ENCODE peak calls at places on chromosome 13, in seven cellular contexts. Z is endodermal cell, X is A673, T is pancreas, F is progenitor cell of endocrine pancreas, O is heart right ventricle, A is fibroblast of mammary gland. M is an unnamed sample.
A peak's percentile ranks its signal among the peaks of the same experiment; 100 is the strongest.

GRCh38 chr13:36154567-36155231 is 23.5 kb upstream of the DCLK1 start:
- DNase-seq in Z (peak; percentile 77), X (no peak), T (no peak), F (no peak), O (peak; percentile 7), A (no peak), M (no peak)

GRCh38 chr13:57408312-57408711 is 223.2 kb upstream of the PCDH17 start:
- DNase-seq in Z (no peak), X (peak; percentile 4), T (no peak), F (no peak), O (no peak), A (no peak), M (no peak)

GRCh38 chr13:27006519-27007161 is 165.0 kb downstream of the USP12 start:
- DNase-seq in Z (peak; percentile 77), X (peak; percentile 32), T (peak; percentile 33), F (peak; percentile 43), O (no peak), A (peak; percentile 32), M (no peak)

GRCh38 chr13:66950666-66951065 is 279.5 kb downstream of the PCDH9 start:
- DNase-seq in Z (no peak), X (no peak), T (no peak), F (no peak), O (no peak), A (no peak), M (no peak)

GRCh38 chr13:108086678-108087077 is 128.7 kb downstream of the LIG4 start:
- DNase-seq in Z (peak; percentile 75), X (peak; percentile 64), T (peak; percentile 16), F (no peak), O (no peak), A (no peak), M (peak; percentile 8)

GRCh38 chr13:111926501-111927180 is 140.3 kb upstream of the SOX1 start:
- DNase-seq in Z (peak; percentile 17), X (no peak), T (no peak), F (no peak), O (no peak), A (no peak), M (no peak)

GRCh38 chr13:27551563-27551962 is 68.8 kb downstream of the LNX2 start:
- DNase-seq in Z (no peak), X (no peak), T (no peak), F (no peak), O (no peak), A (no peak), M (no peak)

GRCh38 chr13:36862002-36862706 is 43.1 kb downstream of the RFXAP start:
- DNase-seq in Z (no peak), X (no peak), T (no peak), F (no peak), O (no peak), A (no peak), M (no peak)

GRCh38 chr13:96636310-96636709 is 358.0 kb downstream of the OXGR1 start:
- DNase-seq in Z (no peak), X (no peak), T (no peak), F (no peak), O (no peak), A (peak; percentile 60), M (no peak)

GRCh38 chr13:114140909-114141255 is 8.5 kb upstream of the RASA3 start:
- DNase-seq in Z (peak; percentile 45), X (no peak), T (no peak), F (no peak), O (no peak), A (no peak), M (no peak)

GRCh38 chr13:90445179-90445578 is 902.3 kb upstream of the MIR17HG start:
- DNase-seq in Z (peak; percentile 61), X (peak; percentile 68), T (no peak), F (no peak), O (no peak), A (peak; percentile 88), M (no peak)

GRCh38 chr13:30158774-30159445 is 148.4 kb downstream of the KATNAL1 start:
- DNase-seq in Z (no peak), X (peak; percentile 53), T (no peak), F (no peak), O (no peak), A (peak; percentile 91), M (no peak)

GRCh38 chr13:77031869-77032268 is 4.9 kb upstream of the FBXL3 start:
- DNase-seq in Z (no peak), X (no peak), T (no peak), F (no peak), O (no peak), A (no peak), M (no peak)

GRCh38 chr13:30615851-30616311 is 1.8 kb upstream of the USPL1 start:
- DNase-seq in Z (no peak), X (peak; percentile 65), T (no peak), F (no peak), O (no peak), A (peak; percentile 65), M (no peak)

GRCh38 chr13:106619688-106620555 is 52.0 kb upstream of the ARGLU1 start:
- DNase-seq in Z (peak; percentile 73), X (peak; percentile 78), T (no peak), F (no peak), O (peak; percentile 53), A (peak; percentile 73), M (peak; percentile 26)

GRCh38 chr13:52809310-52809769 is 39.1 kb downstream of the PCDH8 start:
- DNase-seq in Z (peak; percentile 93), X (peak; percentile 92), T (peak; percentile 50), F (peak; percentile 52), O (peak; percentile 76), A (peak; percentile 53), M (peak; percentile 78)

GRCh38 chr13:73293902-73294523 is 235.2 kb downstream of the KLF5 start:
- DNase-seq in Z (no peak), X (no peak), T (no peak), F (no peak), O (no peak), A (no peak), M (no peak)

GRCh38 chr13:67878376-67878775 is 648.2 kb upstream of the PCDH9 start:
- DNase-seq in Z (no peak), X (no peak), T (no peak), F (no peak), O (no peak), A (no peak), M (no peak)

GRCh38 chr13:67075239-67075638 is 154.9 kb downstream of the PCDH9 start:
- DNase-seq in Z (no peak), X (no peak), T (no peak), F (no peak), O (no peak), A (peak; percentile 45), M (no peak)

GRCh38 chr13:50596776-50597203 is 246.7 kb downstream of the DLEU7 start:
- DNase-seq in Z (no peak), X (no peak), T (no peak), F (no peak), O (no peak), A (no peak), M (no peak)

GRCh38 chr13:50596103-50596502 is 247.4 kb downstream of the DLEU7 start:
- DNase-seq in Z (no peak), X (no peak), T (no peak), F (no peak), O (no peak), A (no peak), M (no peak)

GRCh38 chr13:50593228-50593627 is 250.3 kb downstream of the DLEU7 start:
- DNase-seq in Z (no peak), X (no peak), T (no peak), F (no peak), O (no peak), A (no peak), M (no peak)

GRCh38 chr13:50592412-50593145 is 250.9 kb downstream of the DLEU7 start:
- DNase-seq in Z (no peak), X (peak; percentile 9), T (no peak), F (no peak), O (no peak), A (peak; percentile 86), M (no peak)

DNA sequence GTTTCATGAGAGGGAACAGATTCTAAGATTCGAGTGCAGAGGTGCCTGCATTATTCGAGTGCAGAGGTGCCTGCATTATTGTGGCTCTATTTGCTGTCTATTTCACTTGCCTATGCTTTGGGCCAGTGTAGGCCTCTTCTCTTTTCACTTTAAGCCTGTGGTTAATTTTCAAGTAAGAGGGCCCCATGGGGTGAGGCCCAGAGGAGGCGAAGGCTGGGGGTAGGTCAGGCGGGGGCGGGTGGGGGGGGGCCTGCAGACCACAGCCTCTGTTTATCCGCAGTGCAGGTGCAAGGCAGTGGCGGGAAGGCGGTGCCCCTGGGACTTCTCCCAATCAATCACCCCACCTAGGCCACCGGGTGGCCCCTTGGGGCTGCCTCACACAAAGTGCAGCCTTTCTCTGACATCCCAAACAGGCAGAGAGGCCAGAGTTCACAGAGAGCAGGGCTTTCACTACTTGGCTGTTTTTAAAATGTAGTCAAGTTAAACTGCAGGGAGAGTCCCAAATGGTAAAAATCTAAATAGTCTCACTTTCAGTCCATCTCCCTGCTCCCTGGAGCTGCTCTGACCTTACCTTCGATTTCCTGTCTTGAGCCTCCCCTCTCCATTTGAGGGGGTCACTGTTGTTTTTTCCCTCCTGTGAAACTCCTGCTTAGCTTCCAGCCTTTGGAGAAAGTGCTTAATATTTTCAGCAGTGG is 249.1 kb downstream of the DLEU7 start:
- DNase-seq in Z (peak; percentile 73), X (no peak), T (no peak), F (peak; percentile 20), O (no peak), A (no peak), M (no peak)
- TF ChIP-seq CTCF in Z (peak; percentile 35), X (no peak), T (no peak), F (no peak), O (no peak), A (no peak), M (no peak)

GRCh38 chr13:84645196-84646071 is 763.2 kb upstream of the SLITRK1 start:
- DNase-seq in Z (no peak), X (peak; percentile 33), T (no peak), F (no peak), O (no peak), A (peak; percentile 25), M (no peak)

DNA sequence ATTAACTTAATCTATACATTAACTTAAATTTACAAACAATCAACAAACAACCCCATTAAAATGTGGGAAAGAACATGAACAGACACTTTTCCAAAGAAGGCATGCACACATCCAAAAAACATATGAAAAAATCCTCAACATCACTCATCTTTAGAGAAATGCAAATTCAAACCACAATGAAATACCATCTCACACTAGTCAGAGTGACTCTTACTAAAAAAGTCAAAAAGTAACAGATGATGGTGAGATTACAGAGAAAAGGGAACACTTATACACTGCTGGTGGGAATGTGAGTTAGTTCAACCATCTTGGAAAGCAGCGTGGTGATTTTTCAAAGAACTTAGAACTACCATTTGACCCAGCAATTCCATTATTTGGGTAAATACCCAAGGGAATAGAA is 759.2 kb upstream of the SLITRK1 start:
- DNase-seq in Z (no peak), X (no peak), T (no peak), F (no peak), O (no peak), A (peak; percentile 54), M (no peak)
- TF ChIP-seq CTCF in Z (no peak), X (no peak), T (no peak), F (no peak), O (no peak), A (no peak), M (no peak)

GRCh38 chr13:42215578-42216421 is 56.2 kb upstream of the AKAP11 start:
- DNase-seq in Z (peak; percentile 78), X (peak; percentile 44), T (no peak), F (no peak), O (no peak), A (peak; percentile 48), M (peak; percentile 39)
- TF ChIP-seq CTCF in Z (peak; percentile 81), X (peak; percentile 71), T (no peak), F (peak; percentile 60), O (no peak), A (peak; percentile 60), M (peak; percentile 33)

GRCh38 chr13:61954092-61954491 is 538.4 kb upstream of the PCDH20 start:
- DNase-seq in Z (no peak), X (peak; percentile 67), T (no peak), F (no peak), O (no peak), A (peak; percentile 4), M (no peak)
- TF ChIP-seq CTCF in Z (peak; percentile 76), X (peak; percentile 57), T (no peak), F (peak; percentile 69), O (peak; percentile 11), A (peak; percentile 12), M (peak; percentile 41)

M was measured in endothelial cell.